ENCODE peak calls at places on chromosomes 4 and X, in eight cellular contexts. F is mucosa of descending colon; V is tibial artery; E is H1; H is CD8-positive, alpha-beta memory T cell; N is right lobe of liver; R is pancreas; O is BE2C. L is an unnamed sample. For H3K36me3, the result is how much of the 10 kb centered on the place peaks cover.

GRCh38 chr4:16641971-16642370 is 256.5 kb downstream of the LDB2 start:
- DNase-seq in N (no peak), V (no peak), F (no peak), O (no peak), E (no peak), H (no peak), R (no peak), L (no peak)

GRCh38 chr4:53899544-53900274 is 164.7 kb downstream of the CHIC2 start:
- DNase-seq in R (no peak), V (no peak), F (no peak), E (no peak), H (no peak), N (no peak), O (no peak), L (no peak)

GRCh38 chrX:138128025-138128671 is 562.2 kb downstream of the ZIC3 start:
- DNase-seq in N (no peak), V (no peak), R (peak), O (no peak), H (no peak), E (no peak), F (no peak), L (peak)

GRCh38 chr4:76809594-76810305 is 88.2 kb downstream of the SOWAHB start:
- DNase-seq in R (no peak), H (no peak), N (peak), F (no peak), V (no peak), E (no peak), O (no peak), L (no peak)

GRCh38 chr4:127601029-127601428 is 31.7 kb upstream of the INTU start:
- DNase-seq in N (no peak), F (no peak), E (no peak), R (no peak), V (no peak), H (no peak), O (no peak), L (no peak)

GRCh38 chr4:145734576-145735329 is 54.8 kb downstream of the C4orf51 start:
- DNase-seq in N (no peak), V (peak), O (no peak), E (no peak), H (no peak), F (peak), R (no peak), L (peak)

GRCh38 chrX:68912113-68912980 is 83.5 kb downstream of the EFNB1 start:
- DNase-seq in R (no peak), V (no peak), H (no peak), O (peak), N (no peak), F (no peak), E (no peak), L (no peak)

GRCh38 chr4:1246111-1246881 is 2.6 kb downstream of the CTBP1 start:
- DNase-seq in H (no peak), R (peak), O (peak), V (peak), F (peak), E (no peak), N (peak), L (peak)

GRCh38 chr4:103303011-103303410 is 104.9 kb upstream of the CENPE start:
- DNase-seq in H (no peak), O (no peak), N (no peak), F (no peak), E (no peak), R (no peak), V (no peak), L (no peak)

GRCh38 chr4:145097331-145097820 is 620 bp downstream of the ANAPC10 start:
- DNase-seq in R (no peak), V (no peak), E (no peak), H (no peak), N (no peak), F (no peak), O (no peak), L (no peak)

GRCh38 chr4:106746451-106746850 is 289.7 kb downstream of the DKK2 start:
- DNase-seq in V (no peak), R (no peak), N (no peak), H (no peak), F (no peak), E (no peak), O (no peak), L (no peak)

GRCh38 chr4:7515390-7515902 is 80.7 kb upstream of the PSAPL1 start:
- DNase-seq in E (no peak), R (no peak), V (no peak), H (no peak), N (peak), O (no peak), F (no peak), L (no peak)

GRCh38 chr4:74734995-74735394 is 59.3 kb downstream of the BTC start:
- DNase-seq in O (no peak), F (no peak), N (no peak), V (no peak), R (no peak), E (no peak), H (no peak), L (no peak)

GRCh38 chr4:54695359-54696149 is 37.8 kb downstream of the KIT start:
- DNase-seq in O (no peak), N (no peak), R (no peak), F (no peak), E (no peak), V (no peak), H (no peak), L (no peak)

GRCh38 chr4:184450045-184450444 is 24.3 kb downstream of the IRF2 start:
- DNase-seq in F (no peak), E (no peak), R (no peak), H (no peak), N (no peak), O (no peak), V (no peak), L (no peak)

GRCh38 chr4:87132035-87132434 is 88.4 kb downstream of the KLHL8 start:
- DNase-seq in F (no peak), R (no peak), N (no peak), O (no peak), V (no peak), H (no peak), E (no peak), L (no peak)

GRCh38 chr4:8472689-8473197 is 32.2 kb downstream of the TRMT44 start:
- DNase-seq in E (no peak), N (no peak), O (no peak), F (no peak), R (peak), V (peak), H (no peak), L (no peak)

GRCh38 chr4:1516261-1516660 is 110.0 kb upstream of the NKX1-1 start:
- DNase-seq in F (no peak), R (peak), N (peak), O (peak), E (no peak), H (no peak), V (no peak), L (no peak)

DNA sequence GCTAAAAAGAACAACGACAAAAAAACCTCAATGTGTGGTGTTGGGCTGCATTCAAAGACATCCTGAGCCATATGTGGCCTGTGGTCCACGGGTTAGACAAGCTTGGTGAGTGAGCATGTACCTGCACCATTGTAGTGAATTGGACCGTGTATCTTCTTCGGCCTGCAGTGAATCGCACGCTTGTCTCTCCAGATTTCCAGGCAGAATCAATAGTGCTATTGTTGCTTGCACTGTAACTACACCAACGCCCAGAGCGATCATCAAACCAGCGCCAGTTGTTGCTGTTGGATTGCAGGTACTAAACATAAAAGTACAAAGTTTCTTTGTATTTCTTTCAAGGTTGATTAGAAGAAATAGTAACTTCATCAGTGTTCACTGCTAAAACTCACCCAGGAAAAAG is 101.6 kb downstream of the HUWE1 start:
- DNase-seq in N (no peak), E (no peak), R (no peak), V (no peak), H (no peak), F (no peak), O (no peak), L (no peak)
- H3K36me3 ChIP-seq in N (under half), E (half or more), R (under half), V (half or more), H (half or more), F (under half), O (half or more), L (under half)

DNA sequence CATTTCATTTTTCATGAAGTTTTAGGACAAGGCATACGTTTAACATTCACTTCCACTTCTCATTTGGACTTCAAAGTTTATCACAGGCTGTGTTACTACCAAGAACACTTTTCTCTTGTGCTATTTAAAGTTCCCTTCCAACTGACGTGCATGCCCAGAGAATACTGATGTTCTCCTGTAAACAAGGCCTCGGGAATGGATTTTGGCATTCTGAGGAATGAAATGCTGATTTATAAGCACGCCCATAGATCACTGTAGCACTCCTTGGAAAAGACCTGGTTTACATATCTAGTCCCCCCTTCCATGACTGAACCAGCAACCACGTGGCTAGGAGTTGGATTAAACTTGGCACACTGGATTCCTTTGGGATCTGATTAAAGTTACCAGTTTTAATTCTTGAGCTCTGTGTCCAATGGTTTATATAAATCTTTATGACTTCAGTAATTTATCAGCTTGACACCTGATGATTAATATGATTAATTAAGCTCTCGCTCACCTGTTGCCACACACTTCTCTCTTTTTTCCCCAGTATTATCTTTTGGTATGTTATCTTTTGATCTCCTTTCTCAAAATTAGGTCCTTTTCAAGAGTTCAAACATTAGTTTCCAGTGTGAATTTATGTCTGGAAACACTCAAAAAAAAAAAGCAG is 122.4 kb upstream of the HAND2 start:
- DNase-seq in O (no peak), R (no peak), N (no peak), H (no peak), E (no peak), F (no peak), V (no peak), L (no peak)
- H3K36me3 ChIP-seq in O (under half), R (under half), N (under half), H (under half), E (under half), F (under half), V (under half), L (under half)

GRCh38 chr4:25755911-25756310 is 100.3 kb downstream of the SLC34A2 start:
- DNase-seq in V (no peak), H (no peak), O (no peak), R (no peak), N (no peak), E (no peak), F (no peak), L (no peak)

GRCh38 chr4:25749150-25749794 is 93.6 kb downstream of the SLC34A2 start:
- DNase-seq in N (no peak), E (no peak), R (no peak), H (no peak), F (no peak), O (no peak), V (no peak), L (no peak)

GRCh38 chr4:25756503-25756902 is 100.9 kb downstream of the SLC34A2 start:
- DNase-seq in V (no peak), F (no peak), N (no peak), H (no peak), E (no peak), R (no peak), O (no peak), L (no peak)

DNA sequence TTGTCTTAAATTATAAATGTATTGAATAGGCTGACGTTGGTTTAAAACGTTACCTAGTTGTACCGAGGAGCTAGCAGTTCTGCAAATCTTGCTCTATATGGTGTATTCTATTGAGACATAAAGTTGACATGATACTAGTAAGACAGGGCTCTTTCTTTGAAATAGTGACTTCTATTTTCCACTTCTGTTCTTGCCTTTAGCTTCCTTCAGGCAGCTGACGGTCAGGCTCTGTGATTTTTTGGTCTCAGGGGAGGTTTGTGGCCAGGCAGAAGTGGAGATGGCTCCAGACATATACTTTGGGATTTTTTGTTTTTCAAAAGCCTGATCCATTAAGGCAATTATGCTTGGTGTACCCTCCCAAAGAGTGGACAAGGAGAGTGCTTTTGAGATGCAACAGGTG is 95.2 kb downstream of the SLC34A2 start:
- DNase-seq in R (no peak), V (no peak), E (no peak), O (no peak), F (no peak), H (no peak), N (no peak), L (no peak)
- H3K36me3 ChIP-seq in R (under half), V (under half), E (under half), O (under half), F (under half), H (under half), N (under half), L (under half)

DNA sequence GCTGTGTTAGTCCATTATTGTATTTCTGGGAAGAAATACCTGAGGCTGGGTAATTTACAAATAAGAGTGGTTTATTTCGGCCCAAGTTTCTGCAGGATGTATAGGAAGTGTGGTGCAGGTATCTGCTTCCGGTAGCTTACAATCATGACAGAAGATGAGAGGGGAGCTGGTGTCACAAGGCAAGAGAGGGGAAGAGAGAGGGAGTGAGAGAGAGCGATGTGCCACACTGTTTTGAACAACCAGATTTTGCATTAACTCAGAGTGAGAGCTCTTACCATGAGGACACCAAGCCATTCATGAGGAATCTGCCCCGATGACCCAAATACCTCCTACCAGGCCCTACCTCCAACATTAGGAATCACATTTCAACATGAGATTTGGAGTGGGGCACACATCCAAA is 627.6 kb upstream of the FRG1 start:
- DNase-seq in F (no peak), O (no peak), V (no peak), N (no peak), E (no peak), R (no peak), H (no peak), L (no peak)
- H3K36me3 ChIP-seq in F (under half), O (under half), V (under half), N (under half), E (under half), R (under half), H (under half), L (under half)

GRCh38 chr4:3523628-3524221 is 8.5 kb downstream of the LRPAP1 start:
- DNase-seq in N (no peak), V (no peak), E (no peak), R (peak), H (no peak), F (peak), O (no peak), L (no peak)
- H3K36me3 ChIP-seq in N (under half), V (half or more), E (under half), R (under half), H (under half), F (under half), O (half or more), L (under half)

GRCh38 chrX:97797076-97797475 is 913.4 kb downstream of the RPA4 start:
- DNase-seq in O (no peak), R (no peak), N (no peak), F (no peak), V (no peak), H (no peak), E (no peak), L (no peak)
- H3K36me3 ChIP-seq in O (under half), R (under half), N (under half), F (under half), V (under half), H (under half), E (under half), L (under half)

GRCh38 chr4:141356936-141357335 is 136.2 kb downstream of the ZNF330 start:
- DNase-seq in E (no peak), H (no peak), F (no peak), O (no peak), R (no peak), V (no peak), N (no peak), L (no peak)
- H3K36me3 ChIP-seq in E (under half), H (under half), F (under half), O (under half), R (under half), V (under half), N (under half), L (under half)

L was measured in GM06990.